ENCODE peak calls at places on chromosomes 1 and 21, in ten cellular contexts. J, Q, L, U, H, R, B, N, A and O are unnamed samples. For H3K27me3 and H3K9me3, the result is how much of the 10 kb centered on the place peaks cover.

GRCh38 chr1:229863651-229864545 is 203.1 kb upstream of the GALNT2 start:
- DNase-seq in J (no peak), Q (no peak), L (no peak), U (no peak), H (peak), R (no peak), B (peak), N (no peak), A (no peak), O (no peak)

GRCh38 chr1:220775238-220775853 is 11.4 kb upstream of the MTARC1 start:
- DNase-seq in J (no peak), Q (no peak), L (peak), U (no peak), H (no peak), R (no peak), B (no peak), N (peak), A (no peak), O (no peak)

GRCh38 chr1:151773698-151774097 is 10.4 kb upstream of the MRPL9 start:
- DNase-seq in J (no peak), Q (no peak), L (no peak), U (no peak), H (no peak), R (no peak), B (no peak), N (no peak), A (no peak), O (no peak)

GRCh38 chr1:164641353-164641730 is 82.4 kb downstream of the PBX1 start:
- DNase-seq in J (no peak), Q (no peak), L (no peak), U (no peak), H (no peak), R (no peak), B (no peak), N (no peak), A (no peak), O (no peak)

GRCh38 chr1:28592314-28593071 is 428 bp downstream of the RAB42 start:
- DNase-seq in J (peak), Q (no peak), L (peak), U (no peak), H (no peak), R (peak), B (peak), N (no peak), A (no peak), O (peak)

GRCh38 chr1:233796146-233796798 is 108.2 kb upstream of the SLC35F3 start:
- DNase-seq in J (no peak), Q (no peak), L (no peak), U (no peak), H (no peak), R (no peak), B (no peak), N (no peak), A (no peak), O (no peak)

GRCh38 chr1:216175714-216176113 is 247.5 kb downstream of the USH2A start:
- DNase-seq in J (no peak), Q (no peak), L (no peak), U (no peak), H (no peak), R (no peak), B (no peak), N (no peak), A (no peak), O (no peak)

GRCh38 chr21:45516071-45516670 is 26.1 kb downstream of the SLC19A1 start:
- DNase-seq in J (no peak), Q (no peak), L (no peak), U (no peak), H (no peak), R (peak), B (peak), N (no peak), A (no peak), O (peak)

GRCh38 chr1:155121249-155121648 is 6.4 kb upstream of the EFNA1 start:
- DNase-seq in J (no peak), Q (no peak), L (no peak), U (no peak), H (no peak), R (no peak), B (no peak), N (no peak), A (no peak), O (no peak)

GRCh38 chr1:199121047-199121446 is 482.2 kb downstream of the PTPRC start:
- DNase-seq in J (no peak), Q (no peak), L (no peak), U (no peak), H (no peak), R (no peak), B (no peak), N (no peak), A (no peak), O (no peak)

GRCh38 chr1:218817747-218818146 is 355.9 kb upstream of the LYPLAL1 start:
- DNase-seq in J (no peak), Q (no peak), L (no peak), U (no peak), H (no peak), R (no peak), B (no peak), N (no peak), A (no peak), O (no peak)

GRCh38 chr1:27416387-27417111 is 24.1 kb downstream of the GPR3 start:
- DNase-seq in J (no peak), Q (no peak), L (peak), U (peak), H (no peak), R (no peak), B (no peak), N (peak), A (peak), O (no peak)

GRCh38 chr1:1348420-1349255 is 580 bp downstream of the DVL1 start:
- DNase-seq in J (no peak), Q (no peak), L (no peak), U (no peak), H (no peak), R (no peak), B (peak), N (no peak), A (no peak), O (peak)

GRCh38 chr1:160043543-160043942 is 11.8 kb upstream of the PIGM start:
- DNase-seq in J (no peak), Q (no peak), L (no peak), U (no peak), H (no peak), R (no peak), B (no peak), N (no peak), A (no peak), O (no peak)

GRCh38 chr1:160047116-160047991 is 15.6 kb upstream of the PIGM start:
- DNase-seq in J (no peak), Q (no peak), L (no peak), U (no peak), H (no peak), R (no peak), B (no peak), N (peak), A (no peak), O (no peak)

GRCh38 chr1:160048335-160048734 is 16.5 kb upstream of the PIGM start:
- DNase-seq in J (no peak), Q (no peak), L (no peak), U (no peak), H (no peak), R (no peak), B (no peak), N (no peak), A (no peak), O (no peak)

GRCh38 chr1:160045653-160046052 is 13.9 kb upstream of the PIGM start:
- DNase-seq in J (no peak), Q (no peak), L (no peak), U (no peak), H (no peak), R (no peak), B (no peak), N (peak), A (no peak), O (no peak)

GRCh38 chr1:160046494-160047115 is 14.8 kb upstream of the PIGM start:
- DNase-seq in J (no peak), Q (no peak), L (peak), U (peak), H (no peak), R (peak), B (no peak), N (peak), A (peak), O (no peak)
- H3K27me3 ChIP-seq in J (under half), Q (under half), L (under half), U (under half), H (under half), R (under half), B (under half), N (under half), A (under half), O (under half)

DNA sequence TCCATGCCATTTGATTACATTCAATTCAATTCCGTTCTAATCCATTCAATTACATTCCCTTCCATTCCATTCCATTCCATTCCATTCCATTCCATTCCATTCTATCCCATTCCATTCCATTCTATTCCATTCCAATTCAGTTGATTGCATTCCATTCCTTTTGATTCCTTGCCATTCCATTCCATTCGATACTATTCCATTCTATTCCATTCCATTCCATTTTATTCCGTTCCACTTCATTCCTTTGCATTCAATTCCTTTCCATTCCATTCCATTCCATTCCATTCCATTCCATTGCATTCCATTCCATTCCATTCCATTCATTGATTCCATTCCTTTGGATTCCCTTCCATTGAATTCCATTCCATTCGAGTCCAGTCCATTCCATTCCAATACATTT is 2574.0 kb upstream of the TPTE start:
- DNase-seq in J (no peak), Q (no peak), L (no peak), U (no peak), H (no peak), R (no peak), B (no peak), N (no peak), A (no peak), O (no peak)
- H3K9me3 ChIP-seq in J (under half), Q (under half), L (half or more), U (half or more), H (under half), R (half or more), B (under half), N (under half), A (under half), O (half or more)

GRCh38 chr1:226738995-226739695 is at the start of gene ITPKB:
- DNase-seq in J (no peak), Q (no peak), L (peak), U (peak), H (no peak), R (peak), B (peak), N (no peak), A (peak), O (peak)

GRCh38 chr1:226743259-226743658 is 4.2 kb upstream of the ITPKB start:
- DNase-seq in J (no peak), Q (no peak), L (no peak), U (no peak), H (no peak), R (no peak), B (no peak), N (no peak), A (no peak), O (no peak)

GRCh38 chr1:226739696-226740065 is 599 bp upstream of the ITPKB start:
- DNase-seq in J (no peak), Q (no peak), L (no peak), U (no peak), H (no peak), R (no peak), B (no peak), N (no peak), A (no peak), O (no peak)

GRCh38 chr1:226738421-226738994 is 574 bp downstream of the ITPKB start:
- DNase-seq in J (no peak), Q (no peak), L (peak), U (peak), H (no peak), R (peak), B (peak), N (no peak), A (peak), O (peak)

DNA sequence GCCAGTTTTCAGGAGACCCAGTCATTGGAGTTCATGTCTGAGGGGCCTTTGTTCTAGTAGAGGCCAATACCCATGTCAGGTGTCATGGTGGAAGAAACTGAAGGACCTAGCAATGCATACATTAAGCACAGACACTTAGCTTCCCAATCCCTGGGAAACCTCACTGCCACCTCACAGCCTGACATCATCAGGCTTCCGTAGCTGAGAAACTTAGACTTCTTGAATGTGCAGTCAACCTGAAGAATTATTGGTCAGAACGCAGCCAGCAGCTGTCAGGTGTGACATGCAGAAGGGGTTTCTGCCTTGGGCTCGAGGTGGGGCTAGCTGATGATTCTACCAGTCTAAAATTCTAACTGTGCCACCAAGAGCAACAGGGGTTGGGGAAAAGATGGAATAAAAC is 1.9 kb upstream of the ITPKB start:
- DNase-seq in J (no peak), Q (no peak), L (no peak), U (no peak), H (no peak), R (no peak), B (no peak), N (no peak), A (no peak), O (no peak)
- H3K27ac ChIP-seq in J (no peak), Q (no peak), L (no peak), U (no peak), H (no peak), R (no peak), B (no peak), N (no peak), A (no peak), O (no peak)

GRCh38 chr1:147568551-147568950 is 27.2 kb downstream of the BCL9 start:
- DNase-seq in J (no peak), Q (no peak), L (no peak), U (no peak), H (no peak), R (no peak), B (no peak), N (no peak), A (no peak), O (no peak)
- H3K27me3 ChIP-seq in J (under half), Q (under half), L (under half), U (under half), H (under half), R (under half), B (under half), N (under half), A (under half), O (under half)